ENCODE peak calls at places on chromosome 3, in ten cellular contexts. N, U, Y, D, J, C, G, O, L and R are unnamed samples.

GRCh38 chr3:14988988-14989394 is 41.6 kb downstream of the NR2C2 start:
- DNase-seq in O (no peak), C (no peak), J (peak; percentile 71), N (no peak), G (peak; percentile 40), D (no peak), U (peak; percentile 22), Y (no peak), L (peak; percentile 26), R (no peak)

GRCh38 chr3:114584734-114585371 is 291.0 kb downstream of the TIGIT start:
- DNase-seq in J (no peak), C (no peak), U (no peak), L (no peak), G (no peak), D (no peak), Y (no peak), O (no peak), N (peak; percentile 33), R (no peak)

GRCh38 chr3:97942801-97943546 is 29.3 kb downstream of the RIOX2 start:
- DNase-seq in D (no peak), L (no peak), U (no peak), C (peak; percentile 30), N (no peak), O (no peak), Y (no peak), G (no peak), J (no peak), R (no peak)

GRCh38 chr3:143280984-143281383 is 161.4 kb downstream of the CHST2 start:
- DNase-seq in C (no peak), J (no peak), N (no peak), L (peak; percentile 59), D (no peak), U (no peak), O (no peak), Y (no peak), G (no peak), R (no peak)

GRCh38 chr3:135134293-135134692 is 339.2 kb downstream of the EPHB1 start:
- DNase-seq in C (no peak), G (no peak), O (no peak), U (no peak), D (no peak), Y (no peak), J (no peak), N (no peak), L (no peak), R (no peak)

GRCh38 chr3:149267565-149267964 is 45.9 kb upstream of the CP start:
- DNase-seq in D (no peak), C (no peak), O (no peak), L (no peak), J (peak; percentile 43), U (no peak), Y (no peak), N (no peak), G (no peak), R (no peak)

GRCh38 chr3:153977148-153977547 is 144.0 kb upstream of the ARHGEF26 start:
- DNase-seq in Y (no peak), O (no peak), J (no peak), N (peak; percentile 77), U (no peak), C (no peak), D (no peak), G (no peak), L (no peak), R (no peak)

GRCh38 chr3:34277110-34277509 is 478.7 kb downstream of the PDCD6IP start:
- DNase-seq in C (no peak), O (no peak), Y (no peak), U (no peak), D (no peak), L (no peak), J (peak; percentile 28), N (no peak), G (no peak), R (no peak)

GRCh38 chr3:50237133-50237651 is 1.2 kb downstream of the GNAI2 start:
- DNase-seq in Y (peak; percentile 60), G (peak; percentile 22), L (peak; percentile 29), N (peak; percentile 70), O (peak; percentile 84), J (peak; percentile 58), U (no peak), D (no peak), C (no peak), R (peak; percentile 40)

GRCh38 chr3:50238549-50239026 is 2.6 kb downstream of the GNAI2 start:
- DNase-seq in U (peak; percentile 41), O (peak; percentile 93), C (no peak), J (no peak), N (no peak), Y (peak; percentile 67), D (no peak), L (no peak), G (no peak), R (no peak)

GRCh38 chr3:50236484-50237132 is 604 bp downstream of the GNAI2 start:
- DNase-seq in U (no peak), Y (no peak), J (no peak), D (no peak), L (no peak), O (peak; percentile 60), C (no peak), G (no peak), N (no peak), R (no peak)

GRCh38 chr3:50237754-50238548 is 1.9 kb downstream of the GNAI2 start:
- DNase-seq in U (no peak), O (peak; percentile 97), D (peak; percentile 79), J (peak; percentile 90), N (peak; percentile 88), C (peak; percentile 44), Y (peak; percentile 85), L (peak; percentile 80), G (peak; percentile 20), R (peak; percentile 70)

DNA sequence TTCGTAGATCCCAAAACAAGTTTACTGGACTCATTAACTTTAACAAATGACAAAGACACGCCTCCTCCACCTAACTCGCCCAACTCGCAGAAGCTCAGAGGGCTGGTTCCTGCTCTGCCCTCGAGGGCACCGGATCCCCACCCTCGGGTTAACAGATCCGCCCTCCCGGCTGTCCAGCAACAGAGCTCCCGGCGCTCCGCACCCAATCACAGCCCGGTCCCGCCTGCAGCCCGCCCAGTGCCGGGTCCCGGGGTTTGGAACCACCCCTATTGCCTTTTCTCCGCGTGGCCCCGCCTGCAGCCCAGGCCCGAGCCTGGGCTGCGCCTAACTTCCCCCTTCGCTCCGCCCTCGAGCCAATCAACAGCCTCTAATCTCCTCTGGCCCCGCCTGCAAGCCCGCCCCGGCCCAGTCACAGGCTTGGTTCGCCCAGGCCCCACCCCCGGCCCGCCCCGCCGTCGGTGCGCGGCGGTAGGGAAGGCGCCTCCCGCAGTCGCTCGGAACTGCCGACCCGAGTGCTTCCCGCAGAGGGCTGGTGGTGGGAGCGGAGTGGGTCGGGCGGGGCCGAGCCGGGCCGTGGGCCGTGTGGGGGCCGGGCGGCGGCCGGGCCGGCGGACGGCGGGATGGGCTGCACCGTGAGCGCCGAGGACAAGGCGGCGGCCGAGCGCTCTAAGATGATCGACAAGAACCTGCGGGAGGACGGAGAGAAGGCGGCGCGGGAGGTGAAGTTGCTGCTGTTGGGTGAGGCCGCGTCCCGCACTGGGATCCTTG is at the start of gene GNAI2:
- DNase-seq in C (peak; percentile 97), D (peak; percentile 94), J (peak; percentile 98), N (peak; percentile 99), Y (peak; percentile 99), G (peak; percentile 96), L (peak; percentile 98), U (peak; percentile 94), O (peak; percentile 100), R (peak; percentile 98)
- TF ChIP-seq CTCF in C (peak; percentile 2), D (no peak), J (no peak), N (no peak), Y (no peak), G (no peak), L (no peak), U (no peak), O (no peak), R (no peak)

GRCh38 chr3:19881852-19882251 is 52.2 kb downstream of the EFHB start:
- DNase-seq in L (no peak), J (no peak), Y (no peak), U (no peak), O (no peak), C (no peak), G (no peak), N (no peak), D (no peak), R (no peak)

GRCh38 chr3:19881036-19881435 is 53.0 kb downstream of the EFHB start:
- DNase-seq in C (no peak), U (no peak), J (no peak), D (no peak), L (no peak), Y (no peak), N (no peak), G (no peak), O (no peak), R (no peak)

GRCh38 chr3:19886404-19886803 is 47.6 kb downstream of the EFHB start:
- DNase-seq in L (no peak), N (no peak), G (no peak), J (no peak), O (no peak), C (no peak), U (peak; percentile 52), Y (no peak), D (peak; percentile 54), R (no peak)

GRCh38 chr3:19888428-19889152 is 45.4 kb downstream of the EFHB start:
- DNase-seq in L (no peak), N (no peak), Y (no peak), J (no peak), G (peak; percentile 24), C (no peak), D (peak; percentile 4), O (no peak), U (peak; percentile 19), R (no peak)

GRCh38 chr3:19885468-19885867 is 48.5 kb downstream of the EFHB start:
- DNase-seq in U (peak; percentile 44), Y (no peak), L (no peak), O (no peak), N (peak; percentile 67), G (peak; percentile 73), J (peak; percentile 56), C (no peak), D (peak; percentile 37), R (peak; percentile 4)
- TF ChIP-seq CTCF in U (peak; percentile 72), Y (no peak), L (peak; percentile 43), O (peak; percentile 41), N (peak; percentile 53), G (peak; percentile 77), J (peak; percentile 88), C (peak; percentile 75), D (peak; percentile 52), R (peak; percentile 67)

DNA sequence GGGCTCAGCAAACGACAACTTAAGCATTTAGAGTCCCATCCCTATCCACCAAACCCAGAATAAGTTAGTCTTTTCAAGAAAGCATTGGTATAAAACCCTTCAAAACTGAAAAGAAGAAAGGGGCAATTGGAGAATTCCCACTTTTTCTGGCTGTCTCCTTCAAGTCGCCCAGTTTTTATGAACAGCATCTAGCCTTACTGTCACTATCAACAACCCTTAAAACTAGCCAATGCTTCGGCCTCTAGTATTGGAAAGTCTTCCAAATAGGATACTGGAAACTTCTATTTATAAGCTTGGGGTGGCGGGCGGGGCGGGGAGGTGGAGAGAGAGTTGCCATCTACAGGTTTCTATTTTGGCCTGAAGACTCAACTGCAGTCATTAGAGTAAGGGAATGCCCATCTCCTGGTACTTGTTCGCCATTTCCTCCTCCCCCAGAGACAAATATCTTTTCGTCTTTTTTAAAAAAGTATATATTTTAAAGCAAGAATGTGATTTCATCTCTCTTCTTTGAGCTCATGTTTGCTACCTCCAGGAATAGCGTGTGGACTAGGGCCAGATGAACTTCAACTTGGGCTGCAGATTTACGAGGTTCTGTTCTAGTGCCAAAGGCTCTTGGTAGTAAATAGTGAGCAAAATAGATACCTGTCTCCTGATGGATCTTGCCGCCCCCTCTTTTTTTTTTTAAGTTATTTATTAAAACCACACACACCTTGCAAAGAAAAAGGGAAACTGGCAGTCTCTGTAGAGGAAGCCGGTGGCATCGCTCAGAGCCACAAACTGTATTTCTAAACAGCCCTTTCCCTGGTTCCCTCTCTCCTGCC is 2.7 kb downstream of the BCL6 start:
- DNase-seq in D (no peak), N (peak; percentile 52), L (no peak), C (no peak), J (peak; percentile 63), G (peak; percentile 17), U (no peak), O (no peak), Y (no peak), R (no peak)
- TF ChIP-seq CTCF in D (no peak), N (no peak), L (peak; percentile 47), C (no peak), J (peak; percentile 43), G (no peak), U (no peak), O (no peak), Y (peak; percentile 4), R (peak; percentile 6)

GRCh38 chr3:108728105-108728504 is 29.1 kb downstream of the RETNLB start:
- DNase-seq in Y (no peak), N (no peak), G (no peak), D (no peak), J (no peak), C (no peak), U (no peak), O (no peak), L (no peak), R (no peak)

GRCh38 chr3:108724101-108724500 is 33.1 kb downstream of the RETNLB start:
- DNase-seq in N (no peak), L (no peak), C (no peak), O (no peak), G (no peak), J (no peak), D (no peak), Y (no peak), U (no peak), R (no peak)

GRCh38 chr3:108719178-108719577 is 38.0 kb downstream of the RETNLB start:
- DNase-seq in N (no peak), Y (no peak), G (no peak), L (no peak), O (no peak), J (no peak), U (no peak), C (no peak), D (no peak), R (no peak)

GRCh38 chr3:108718454-108718853 is 38.8 kb downstream of the RETNLB start:
- DNase-seq in L (no peak), G (no peak), Y (no peak), N (no peak), O (no peak), D (no peak), U (no peak), J (no peak), C (no peak), R (no peak)

DNA sequence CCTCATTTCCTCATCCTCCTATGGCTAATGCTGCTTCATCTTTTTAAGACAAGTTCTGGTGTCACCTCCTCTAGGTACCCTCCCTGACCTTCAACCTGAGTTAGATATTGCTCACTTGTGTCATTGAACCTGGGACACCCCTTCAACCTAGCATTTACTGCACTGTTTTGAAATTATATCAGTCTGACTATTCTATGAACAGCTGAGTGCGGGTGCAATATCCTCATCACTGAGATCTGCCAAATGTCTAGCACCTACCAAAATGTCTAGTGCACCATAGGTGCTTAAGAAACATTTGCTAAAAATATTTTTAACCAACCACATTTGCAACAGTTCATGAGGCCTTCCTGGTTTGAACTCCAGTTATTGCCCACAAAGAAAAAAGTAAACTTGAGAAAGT is 34.5 kb downstream of the RETNLB start:
- DNase-seq in C (no peak), Y (no peak), D (no peak), U (no peak), O (no peak), L (no peak), N (no peak), J (no peak), G (no peak), R (no peak)
- TF ChIP-seq CTCF in C (no peak), Y (no peak), D (no peak), U (no peak), O (no peak), L (no peak), N (no peak), J (no peak), G (no peak), R (no peak)